ENCODE peak calls at places on chromosomes 2 and 18, in eight cellular contexts. H is heart left ventricle; J is NCI-H345; Q is transverse colon; N is fibroblast of pulmonary artery; Y is hippocampal formation; O is CD8-positive, alpha-beta memory T cell; X is NCI-H774. E is an unnamed sample.

GRCh38 chr2:46448656-46449055 is 30.7 kb upstream of the TMEM247 start:
- DNase-seq in Y (no peak), Q (no peak), H (no peak), X (no peak), O (no peak), N (peak), J (no peak), E (no peak)

GRCh38 chr2:85811173-85811849 is 57.5 kb downstream of the ATOH8 start:
- DNase-seq in X (no peak), Q (peak), O (no peak), Y (no peak), J (no peak), N (peak), H (peak), E (peak)

GRCh38 chr2:148607553-148607952 is 37.0 kb upstream of the EPC2 start:
- DNase-seq in N (no peak), H (no peak), J (no peak), O (no peak), Q (no peak), Y (no peak), X (peak), E (no peak)

GRCh38 chr18:35355140-35355618 is 11.0 kb upstream of the ZNF24 start:
- DNase-seq in N (peak), J (peak), Q (peak), O (peak), H (peak), X (peak), Y (peak), E (peak)

GRCh38 chr2:107663632-107664031 is 163.1 kb upstream of the RGPD4 start:
- DNase-seq in J (no peak), Y (no peak), H (no peak), N (no peak), Q (no peak), X (no peak), O (no peak), E (peak)

GRCh38 chr2:217650716-217651360 is 352.0 kb downstream of the TNS1 start:
- DNase-seq in Q (no peak), J (peak), Y (peak), N (peak), X (peak), O (peak), H (peak), E (peak)

GRCh38 chr2:121828281-121828731 is 72.9 kb downstream of the TSN start:
- DNase-seq in H (no peak), O (no peak), J (peak), Y (no peak), X (no peak), Q (no peak), N (no peak), E (no peak)

GRCh38 chr2:67854798-67855197 is 208.0 kb downstream of the C1D start:
- DNase-seq in H (no peak), Y (no peak), N (no peak), X (no peak), Q (no peak), O (no peak), J (no peak), E (no peak)